ENCODE peak calls at places on chromosomes 13 and 19, in nine cellular contexts. Z, A, T, D, O, R, Q, H and P are unnamed samples.
A peak's percentile ranks its signal among the peaks of the same experiment; 100 is the strongest.

GRCh38 chr19:12648088-12648487 is 18.5 kb downstream of the MAN2B1 start:
- DNase-seq in Z (no peak), R (no peak), T (no peak), A (peak; percentile 26), D (no peak), O (no peak), Q (no peak), H (no peak), P (no peak)

GRCh38 chr19:50735869-50736268 is 12.7 kb downstream of the CLEC11A start:
- DNase-seq in D (no peak), O (no peak), T (no peak), R (no peak), Z (no peak), A (no peak), Q (no peak), H (no peak), P (no peak)

GRCh38 chr19:3831601-3832000 is 37.2 kb downstream of the ZFR2 start:
- DNase-seq in T (no peak), D (no peak), Q (no peak), R (no peak), Z (no peak), H (no peak), O (no peak), A (no peak), P (no peak)

GRCh38 chr13:113074401-113074800 is 31.2 kb upstream of the F7 start:
- DNase-seq in O (no peak), Q (no peak), R (no peak), Z (no peak), A (no peak), H (no peak), D (no peak), T (no peak), P (no peak)

GRCh38 chr13:91072511-91072910 is 275.0 kb upstream of the MIR17HG start:
- DNase-seq in T (no peak), Q (no peak), H (no peak), O (no peak), R (no peak), Z (no peak), D (no peak), A (no peak), P (no peak)

GRCh38 chr13:75650991-75651390 is 14.9 kb downstream of the LMO7 start:
- DNase-seq in D (no peak), A (no peak), T (no peak), O (no peak), R (no peak), Q (no peak), H (no peak), Z (no peak), P (no peak)

GRCh38 chr13:109383683-109384082 is 402.7 kb downstream of the IRS2 start:
- DNase-seq in D (peak; percentile 54), O (peak; percentile 79), R (no peak), A (no peak), Q (no peak), T (no peak), H (peak; percentile 54), Z (no peak), P (no peak)

GRCh38 chr13:23268441-23268840 is 87.7 kb downstream of the SGCG start:
- DNase-seq in T (no peak), D (no peak), H (no peak), Z (no peak), Q (no peak), R (no peak), A (no peak), O (no peak), P (no peak)

GRCh38 chr13:37747071-37747612 is 122.4 kb downstream of the TRPC4 start:
- DNase-seq in Q (no peak), T (no peak), Z (no peak), H (peak; percentile 86), A (no peak), O (peak; percentile 87), D (peak; percentile 85), R (no peak), P (no peak)

GRCh38 chr13:49859568-49859967 is 67.1 kb upstream of the KPNA3 start:
- DNase-seq in O (peak; percentile 92), R (no peak), H (peak; percentile 78), D (peak; percentile 82), A (peak; percentile 22), Z (no peak), T (no peak), Q (no peak), P (no peak)

GRCh38 chr13:20702945-20703784 is at the start of gene IL17D:
- DNase-seq in Q (no peak), O (no peak), R (peak; percentile 66), T (peak; percentile 55), D (peak; percentile 18), A (peak; percentile 20), H (no peak), Z (no peak), P (no peak)

GRCh38 chr13:98521876-98522275 is 55.0 kb downstream of the STK24 start:
- DNase-seq in A (no peak), R (no peak), H (no peak), Q (no peak), D (peak; percentile 29), Z (no peak), O (no peak), T (no peak), P (no peak)

GRCh38 chr13:47858678-47859050 is 142.4 kb downstream of the SUCLA2 start:
- DNase-seq in O (peak; percentile 64), R (no peak), Z (no peak), D (peak; percentile 80), H (peak; percentile 42), Q (no peak), A (no peak), T (no peak), P (no peak)

GRCh38 chr13:32881074-32881791 is 135.0 kb upstream of the KL start:
- DNase-seq in R (no peak), Q (peak; percentile 47), Z (no peak), D (peak; percentile 68), T (no peak), O (peak; percentile 82), H (peak; percentile 33), A (no peak), P (no peak)

GRCh38 chr19:29482855-29483640 is 42.7 kb upstream of the VSTM2B start:
- DNase-seq in Q (no peak), R (peak; percentile 40), D (no peak), Z (no peak), O (no peak), H (no peak), A (no peak), T (peak; percentile 10), P (no peak)

GRCh38 chr13:66640231-66640630 is 589.9 kb downstream of the PCDH9 start:
- DNase-seq in R (no peak), A (no peak), D (no peak), O (no peak), Q (no peak), T (no peak), Z (no peak), H (no peak), P (no peak)

GRCh38 chr19:54416695-54417491 is 1.6 kb downstream of the TTYH1 start:
- DNase-seq in T (no peak), H (no peak), O (no peak), Q (no peak), R (no peak), Z (no peak), D (no peak), A (no peak), P (no peak)

GRCh38 chr19:11737964-11738745 is 591 bp downstream of the ZNF823 start:
- DNase-seq in R (peak; percentile 70), O (peak; percentile 12), D (peak; percentile 27), A (peak; percentile 82), H (peak; percentile 65), Z (peak; percentile 73), T (peak; percentile 84), Q (peak; percentile 29), P (peak; percentile 31)

GRCh38 chr13:79483302-79483701 is 2.3 kb downstream of the NDFIP2 start:
- DNase-seq in Q (no peak), O (peak; percentile 78), R (no peak), H (peak; percentile 55), T (no peak), Z (no peak), D (peak; percentile 42), A (no peak), P (no peak)

GRCh38 chr19:56071151-56071550 is 49.9 kb downstream of the ZNF787 start:
- DNase-seq in O (no peak), A (no peak), Z (no peak), H (peak; percentile 59), R (no peak), D (no peak), Q (no peak), T (no peak), P (no peak)

DNA sequence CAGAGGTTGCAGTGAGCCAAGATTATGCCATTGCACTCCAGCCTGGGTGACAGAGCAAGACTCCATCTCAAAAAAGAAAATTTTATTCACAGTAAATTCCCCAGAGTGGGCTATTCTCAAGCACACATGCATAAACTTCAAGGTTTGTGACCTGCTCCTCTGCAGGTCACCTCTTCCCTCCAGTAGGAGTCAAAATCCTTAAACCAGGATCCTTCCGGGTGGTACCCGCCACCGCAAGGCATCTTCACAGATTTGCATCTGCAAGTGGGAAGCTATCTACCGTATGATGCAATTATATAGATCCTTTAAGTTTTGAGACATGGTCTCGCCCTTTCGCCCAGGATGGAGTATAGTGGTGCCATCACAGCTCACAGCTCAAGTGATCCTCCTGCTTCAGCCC is 3.0 kb upstream of the ECH1 start:
- DNase-seq in H (no peak), O (no peak), Z (no peak), R (no peak), D (no peak), A (no peak), T (no peak), Q (no peak), P (no peak)
- H3K27ac ChIP-seq in H (peak overlapping the region; percentile 99), O (no peak overlapping the region), Z (peak overlapping the region; percentile 5), R (peak overlapping the region; percentile 49), D (no peak overlapping the region), A (peak overlapping the region; percentile 66), T (no peak overlapping the region), Q (peak overlapping the region; percentile 80), P (no peak overlapping the region)

GRCh38 chr13:94548382-94549240 is 47.3 kb downstream of the TGDS start:
- DNase-seq in O (peak; percentile 29), A (peak; percentile 59), T (peak; percentile 71), H (peak; percentile 46), Z (no peak), Q (peak; percentile 36), R (peak; percentile 74), D (peak; percentile 52), P (peak; percentile 43)
- TF ChIP-seq CTCF in O (peak; percentile 4), A (no peak), T (peak; percentile 24), H (peak; percentile 38), Z (no peak), Q (no peak), R (no peak), D (peak; percentile 16), P (no peak)

DNA sequence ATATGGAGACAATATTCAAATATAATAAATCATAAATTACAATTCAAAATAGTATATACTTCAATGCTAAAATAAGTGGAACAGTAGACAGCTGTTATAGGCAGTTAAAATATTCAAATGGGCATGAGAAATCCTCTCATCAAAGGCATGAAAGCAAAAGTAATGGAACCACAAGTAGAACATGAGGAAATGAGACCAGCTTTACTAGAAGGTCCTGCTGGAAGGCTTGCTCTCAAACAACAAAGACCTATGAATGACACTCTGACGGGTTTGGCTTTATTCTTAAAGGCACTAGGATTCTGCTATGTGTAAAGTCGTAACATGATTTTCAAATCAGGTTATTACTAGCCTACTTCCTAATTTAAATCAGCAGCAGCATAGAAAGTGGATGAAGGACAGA is 148.1 kb downstream of the VWA8 start:
- DNase-seq in T (no peak), D (no peak), A (no peak), R (no peak), Z (no peak), Q (no peak), H (no peak), O (no peak), P (no peak)
- H3K27ac ChIP-seq in T (no peak overlapping the region), D (peak overlapping the region; percentile 11), A (no peak overlapping the region), R (no peak overlapping the region), Z (no peak overlapping the region), Q (no peak overlapping the region), H (no peak overlapping the region), O (no peak overlapping the region), P (peak overlapping the region; percentile 71)

GRCh38 chr19:40238775-40239174 is 12.3 kb upstream of the CCNP start:
- DNase-seq in O (no peak), D (no peak), Z (no peak), H (no peak), Q (no peak), R (no peak), T (no peak), A (no peak), P (no peak)
- TF ChIP-seq CTCF in O (no peak), D (no peak), Z (no peak), H (no peak), Q (no peak), R (no peak), T (no peak), A (no peak), P (no peak)